ENCODE peak calls at places on chromosome 10, in six cellular contexts. One of them, this sample, is unnamed.

GRCh38 chr10:30687698-30688213 is 58.2 kb upstream of the LYZL2 start:
- DNase-seq in heart right ventricle: peak
- DNase-seq in heart left ventricle: peak
- DNase-seq in CD4-positive, alpha-beta T cell: peak
- DNase-seq in ovary: peak
- DNase-seq in bronchial epithelial cell: peak
- DNase-seq in this sample: peak

GRCh38 chr10:32950457-32951109 is 7.4 kb downstream of the ITGB1 start:
- DNase-seq in heart right ventricle: no peak
- DNase-seq in heart left ventricle: no peak
- DNase-seq in CD4-positive, alpha-beta T cell: no peak
- DNase-seq in ovary: no peak
- DNase-seq in bronchial epithelial cell: no peak
- DNase-seq in this sample: no peak

GRCh38 chr10:80405636-80406035 is 2.7 kb upstream of the PRXL2A start:
- DNase-seq in heart right ventricle: no peak
- DNase-seq in heart left ventricle: no peak
- DNase-seq in CD4-positive, alpha-beta T cell: no peak
- DNase-seq in ovary: no peak
- DNase-seq in bronchial epithelial cell: peak
- DNase-seq in this sample: no peak

GRCh38 chr10:85137253-85137652 is 808.9 kb downstream of the CCSER2 start:
- DNase-seq in heart right ventricle: no peak
- DNase-seq in heart left ventricle: no peak
- DNase-seq in CD4-positive, alpha-beta T cell: no peak
- DNase-seq in ovary: no peak
- DNase-seq in bronchial epithelial cell: no peak
- DNase-seq in this sample: no peak

GRCh38 chr10:22230331-22230833 is 12.6 kb upstream of the EBLN1 start:
- DNase-seq in heart right ventricle: no peak
- DNase-seq in heart left ventricle: no peak
- DNase-seq in CD4-positive, alpha-beta T cell: no peak
- DNase-seq in ovary: no peak
- DNase-seq in bronchial epithelial cell: peak
- DNase-seq in this sample: no peak

GRCh38 chr10:31706464-31706863 is 222.2 kb downstream of the ARHGAP12 start:
- DNase-seq in heart right ventricle: no peak
- DNase-seq in heart left ventricle: no peak
- DNase-seq in CD4-positive, alpha-beta T cell: no peak
- DNase-seq in ovary: no peak
- DNase-seq in bronchial epithelial cell: no peak
- DNase-seq in this sample: no peak

GRCh38 chr10:851891-852290 is 79.6 kb downstream of the LARP4B start:
- DNase-seq in heart right ventricle: no peak
- DNase-seq in heart left ventricle: no peak
- DNase-seq in CD4-positive, alpha-beta T cell: no peak
- DNase-seq in ovary: no peak
- DNase-seq in bronchial epithelial cell: no peak
- DNase-seq in this sample: no peak

GRCh38 chr10:16905304-16905703 is 88.1 kb upstream of the RSU1 start:
- DNase-seq in heart right ventricle: no peak
- DNase-seq in heart left ventricle: peak
- DNase-seq in CD4-positive, alpha-beta T cell: no peak
- DNase-seq in ovary: no peak
- DNase-seq in bronchial epithelial cell: no peak
- DNase-seq in this sample: no peak

GRCh38 chr10:63145782-63146181 is 12.7 kb downstream of the NRBF2 start:
- DNase-seq in heart right ventricle: no peak
- DNase-seq in heart left ventricle: no peak
- DNase-seq in CD4-positive, alpha-beta T cell: no peak
- DNase-seq in ovary: no peak
- DNase-seq in bronchial epithelial cell: no peak
- DNase-seq in this sample: no peak

GRCh38 chr10:75187961-75188426 is 22.6 kb upstream of the VDAC2 start:
- DNase-seq in heart right ventricle: no peak
- DNase-seq in heart left ventricle: peak
- DNase-seq in CD4-positive, alpha-beta T cell: peak
- DNase-seq in ovary: no peak
- DNase-seq in bronchial epithelial cell: peak
- DNase-seq in this sample: peak

GRCh38 chr10:76553700-76554470 is 1083.7 kb downstream of the KCNMA1 start:
- DNase-seq in heart right ventricle: no peak
- DNase-seq in heart left ventricle: no peak
- DNase-seq in CD4-positive, alpha-beta T cell: no peak
- DNase-seq in ovary: no peak
- DNase-seq in bronchial epithelial cell: no peak
- DNase-seq in this sample: no peak

GRCh38 chr10:58994226-58995057 is 182.0 kb upstream of the PHYHIPL start:
- DNase-seq in heart right ventricle: no peak
- DNase-seq in heart left ventricle: no peak
- DNase-seq in CD4-positive, alpha-beta T cell: no peak
- DNase-seq in ovary: no peak
- DNase-seq in bronchial epithelial cell: peak
- DNase-seq in this sample: no peak

GRCh38 chr10:61140765-61141392 is 196.9 kb upstream of the RHOBTB1 start:
- DNase-seq in heart right ventricle: no peak
- DNase-seq in heart left ventricle: peak
- DNase-seq in CD4-positive, alpha-beta T cell: no peak
- DNase-seq in ovary: no peak
- DNase-seq in bronchial epithelial cell: peak
- DNase-seq in this sample: no peak

GRCh38 chr10:71255817-71256660 is 43.7 kb downstream of the UNC5B start:
- DNase-seq in heart right ventricle: peak
- DNase-seq in heart left ventricle: peak
- DNase-seq in CD4-positive, alpha-beta T cell: no peak
- DNase-seq in ovary: no peak
- DNase-seq in bronchial epithelial cell: peak
- DNase-seq in this sample: peak

GRCh38 chr10:6465854-6466524 is 114.1 kb downstream of the PRKCQ start:
- DNase-seq in heart right ventricle: no peak
- DNase-seq in heart left ventricle: no peak
- DNase-seq in CD4-positive, alpha-beta T cell: no peak
- DNase-seq in ovary: no peak
- DNase-seq in bronchial epithelial cell: no peak
- DNase-seq in this sample: no peak

GRCh38 chr10:132904169-132904813 is 38.1 kb downstream of the CFAP46 start:
- DNase-seq in heart right ventricle: peak
- DNase-seq in heart left ventricle: no peak
- DNase-seq in CD4-positive, alpha-beta T cell: no peak
- DNase-seq in ovary: peak
- DNase-seq in bronchial epithelial cell: no peak
- DNase-seq in this sample: no peak

GRCh38 chr10:27635699-27636270 is 109.8 kb downstream of the MKX start:
- DNase-seq in heart right ventricle: no peak
- DNase-seq in heart left ventricle: no peak
- DNase-seq in CD4-positive, alpha-beta T cell: no peak
- DNase-seq in ovary: no peak
- DNase-seq in bronchial epithelial cell: no peak
- DNase-seq in this sample: no peak

GRCh38 chr10:15346440-15347141 is 24.5 kb downstream of the FAM171A1 start:
- DNase-seq in heart right ventricle: no peak
- DNase-seq in heart left ventricle: peak
- DNase-seq in CD4-positive, alpha-beta T cell: no peak
- DNase-seq in ovary: no peak
- DNase-seq in bronchial epithelial cell: no peak
- DNase-seq in this sample: no peak

GRCh38 chr10:132962623-132963429 is 20.5 kb upstream of the CFAP46 start:
- DNase-seq in heart right ventricle: no peak
- DNase-seq in heart left ventricle: no peak
- DNase-seq in CD4-positive, alpha-beta T cell: no peak
- DNase-seq in ovary: no peak
- DNase-seq in bronchial epithelial cell: peak
- DNase-seq in this sample: no peak

GRCh38 chr10:1374501-1374900 is 318.3 kb downstream of the WDR37 start:
- DNase-seq in heart right ventricle: no peak
- DNase-seq in heart left ventricle: no peak
- DNase-seq in CD4-positive, alpha-beta T cell: no peak
- DNase-seq in ovary: no peak
- DNase-seq in bronchial epithelial cell: no peak
- DNase-seq in this sample: no peak

DNA sequence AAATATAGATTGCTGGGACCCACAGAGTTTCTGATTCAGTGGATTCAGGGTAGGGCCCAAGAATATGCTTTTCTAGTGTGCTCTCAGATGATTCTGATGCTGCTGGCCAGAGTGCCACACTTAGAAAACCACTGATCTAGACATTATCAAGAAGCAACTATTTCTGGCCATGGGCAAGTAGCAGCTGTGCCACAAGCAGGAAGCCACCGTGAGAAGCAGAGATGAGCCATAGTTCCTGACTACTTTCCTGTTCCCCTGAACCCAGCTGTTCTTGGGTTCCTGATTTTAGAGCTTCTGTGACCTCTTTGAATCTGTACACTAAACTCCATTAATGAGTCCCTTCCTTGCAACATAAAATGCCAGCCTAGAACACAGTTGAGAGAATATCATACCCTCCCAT is 38.1 kb upstream of the PIK3AP1 start:
- DNase-seq in heart right ventricle: no peak
- DNase-seq in heart left ventricle: peak
- DNase-seq in CD4-positive, alpha-beta T cell: no peak
- DNase-seq in ovary: no peak
- DNase-seq in bronchial epithelial cell: no peak
- DNase-seq in this sample: no peak
- TF ChIP-seq CTCF in heart right ventricle: no peak
- TF ChIP-seq CTCF in heart left ventricle: no peak
- TF ChIP-seq CTCF in CD4-positive, alpha-beta T cell: no peak
- TF ChIP-seq CTCF in ovary: no peak
- TF ChIP-seq CTCF in bronchial epithelial cell: no peak
- TF ChIP-seq CTCF in this sample: no peak

DNA sequence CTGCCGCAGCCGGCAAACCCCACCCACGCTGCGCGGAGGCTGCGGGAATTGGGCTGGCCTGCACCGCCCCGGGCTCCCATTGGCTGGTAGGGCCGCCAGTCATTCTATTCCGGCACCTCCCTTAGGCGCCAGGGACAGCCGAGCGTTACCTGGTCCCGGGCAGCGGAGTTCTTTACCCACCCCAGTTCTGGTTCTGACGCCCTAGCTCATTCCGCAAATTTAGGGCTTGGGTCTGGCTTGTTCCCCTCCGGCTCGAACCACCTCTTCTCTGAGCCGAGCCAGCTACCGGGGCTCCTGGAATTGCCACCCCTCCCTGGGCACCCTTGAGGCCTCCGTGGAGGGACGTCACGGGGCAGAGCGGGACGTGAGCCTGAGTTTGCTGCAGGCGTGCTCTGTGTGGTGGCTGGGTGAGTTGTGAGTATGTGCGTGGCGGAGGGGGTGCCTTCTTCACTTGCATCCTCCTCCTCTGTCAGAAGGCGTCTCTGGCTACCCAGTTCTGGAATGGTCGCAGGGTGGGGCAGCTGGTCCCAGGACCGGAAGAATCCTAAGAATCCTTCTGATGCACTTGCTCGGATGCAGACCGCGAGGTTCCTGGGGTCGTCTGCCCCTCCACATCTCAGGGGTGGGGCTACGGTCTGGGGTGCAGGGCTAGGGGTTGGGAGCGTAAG is at the start of the genes PDZD7 and SFXN3:
- DNase-seq in heart right ventricle: peak
- DNase-seq in heart left ventricle: peak
- DNase-seq in CD4-positive, alpha-beta T cell: peak
- DNase-seq in ovary: peak
- DNase-seq in bronchial epithelial cell: peak
- DNase-seq in this sample: peak
- TF ChIP-seq CTCF in heart right ventricle: no peak
- TF ChIP-seq CTCF in heart left ventricle: no peak
- TF ChIP-seq CTCF in CD4-positive, alpha-beta T cell: no peak
- TF ChIP-seq CTCF in ovary: no peak
- TF ChIP-seq CTCF in bronchial epithelial cell: no peak
- TF ChIP-seq CTCF in this sample: no peak

DNA sequence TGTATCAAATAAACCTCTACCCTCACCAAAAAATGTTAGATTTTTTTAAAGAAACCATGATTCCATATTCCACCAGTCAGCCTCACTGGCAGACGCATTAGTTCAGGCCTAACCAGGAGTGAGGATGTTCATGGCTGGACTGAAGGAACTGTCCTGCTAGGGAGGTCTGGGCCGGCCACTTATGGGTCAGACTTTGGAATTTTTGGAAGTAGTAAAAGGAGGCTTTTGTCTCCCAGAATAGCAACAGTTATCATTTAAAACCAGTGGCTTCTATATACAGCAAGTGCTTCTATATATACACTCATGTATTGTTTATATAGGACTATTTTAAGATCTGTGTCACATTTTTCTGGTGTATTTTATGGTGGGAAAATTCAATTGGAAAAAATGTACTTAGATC is 120.5 kb downstream of the CNNM2 start:
- DNase-seq in heart right ventricle: no peak
- DNase-seq in heart left ventricle: no peak
- DNase-seq in CD4-positive, alpha-beta T cell: no peak
- DNase-seq in ovary: no peak
- DNase-seq in bronchial epithelial cell: no peak
- DNase-seq in this sample: no peak
- TF ChIP-seq CTCF in heart right ventricle: no peak
- TF ChIP-seq CTCF in heart left ventricle: no peak
- TF ChIP-seq CTCF in CD4-positive, alpha-beta T cell: no peak
- TF ChIP-seq CTCF in ovary: no peak
- TF ChIP-seq CTCF in bronchial epithelial cell: no peak
- TF ChIP-seq CTCF in this sample: no peak

DNA sequence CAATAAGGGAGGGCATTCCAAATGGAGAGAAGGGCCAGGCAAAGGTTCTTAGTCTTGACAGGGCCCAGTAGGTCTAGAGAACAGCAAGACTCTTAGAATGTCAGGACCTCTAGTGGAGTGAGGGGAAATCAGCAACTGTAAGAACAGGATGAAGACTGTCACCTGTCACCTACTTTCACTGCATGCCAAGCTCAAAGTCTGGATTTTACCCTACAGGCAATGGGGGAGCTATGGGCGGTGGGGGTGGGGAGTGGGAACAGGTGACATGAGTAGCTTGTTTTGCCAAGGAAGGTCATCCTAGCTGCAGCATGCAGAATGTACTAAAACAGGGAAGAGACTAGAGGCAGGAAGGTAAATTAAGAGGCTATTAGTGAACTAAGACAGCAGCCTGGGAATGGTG is 18.3 kb downstream of the GOT1 start:
- DNase-seq in heart right ventricle: no peak
- DNase-seq in heart left ventricle: no peak
- DNase-seq in CD4-positive, alpha-beta T cell: no peak
- DNase-seq in ovary: no peak
- DNase-seq in bronchial epithelial cell: no peak
- DNase-seq in this sample: no peak
- TF ChIP-seq CTCF in heart right ventricle: no peak
- TF ChIP-seq CTCF in heart left ventricle: no peak
- TF ChIP-seq CTCF in CD4-positive, alpha-beta T cell: no peak
- TF ChIP-seq CTCF in ovary: no peak
- TF ChIP-seq CTCF in bronchial epithelial cell: no peak
- TF ChIP-seq CTCF in this sample: no peak

GRCh38 chr10:127649642-127650041 is 87.3 kb upstream of the FOXI2 start:
- DNase-seq in heart right ventricle: no peak
- DNase-seq in heart left ventricle: no peak
- DNase-seq in CD4-positive, alpha-beta T cell: no peak
- DNase-seq in ovary: no peak
- DNase-seq in bronchial epithelial cell: peak
- DNase-seq in this sample: no peak
- TF ChIP-seq CTCF in heart right ventricle: no peak
- TF ChIP-seq CTCF in heart left ventricle: no peak
- TF ChIP-seq CTCF in CD4-positive, alpha-beta T cell: no peak
- TF ChIP-seq CTCF in ovary: no peak
- TF ChIP-seq CTCF in bronchial epithelial cell: peak
- TF ChIP-seq CTCF in this sample: no peak

DNA sequence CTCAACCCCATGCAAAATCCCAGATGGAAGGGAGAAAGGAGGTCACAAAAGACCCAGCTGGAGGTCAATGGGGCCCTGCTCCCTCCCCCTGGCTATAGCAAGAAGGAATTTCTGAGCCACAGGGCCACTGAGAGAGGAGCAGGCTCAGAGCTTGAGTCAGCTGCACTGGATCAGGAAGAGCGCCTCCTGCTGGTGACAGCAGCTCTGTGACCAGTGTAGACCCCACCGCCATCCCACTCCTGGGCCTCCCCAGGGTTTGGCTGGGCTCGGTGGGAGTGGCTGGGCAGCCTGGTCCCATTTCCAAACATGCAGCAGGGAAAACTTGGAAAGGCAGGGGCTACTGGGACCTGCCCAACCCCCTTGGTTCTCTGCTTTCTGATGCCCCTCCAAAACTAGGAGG is 31.5 kb upstream of the PRLHR start:
- DNase-seq in heart right ventricle: no peak
- DNase-seq in heart left ventricle: no peak
- DNase-seq in CD4-positive, alpha-beta T cell: no peak
- DNase-seq in ovary: no peak
- DNase-seq in bronchial epithelial cell: no peak
- DNase-seq in this sample: no peak
- TF ChIP-seq CTCF in heart right ventricle: no peak
- TF ChIP-seq CTCF in heart left ventricle: no peak
- TF ChIP-seq CTCF in CD4-positive, alpha-beta T cell: no peak
- TF ChIP-seq CTCF in ovary: no peak
- TF ChIP-seq CTCF in bronchial epithelial cell: peak
- TF ChIP-seq CTCF in this sample: no peak